ENCODE peak calls at places on chromosomes 5 and 9, in four cellular contexts. I is H1, F is sigmoid colon, A is IMR-90. M is an unnamed sample.

GRCh38 chr5:42636425-42636824 is 120.2 kb upstream of the CCDC152 start:
- DNase-seq in A (no peak), F (no peak), I (no peak), M (no peak)

GRCh38 chr5:69517763-69518212 is 25.2 kb downstream of the OCLN start:
- DNase-seq in A (peak; percentile 40), I (no peak), F (no peak), M (no peak)

GRCh38 chr9:82108881-82109280 is 120.3 kb downstream of the SPATA31D1 start:
- DNase-seq in F (no peak), A (peak; percentile 7), I (no peak), M (no peak)

GRCh38 chr9:133119461-133120342 is 1.3 kb downstream of the RALGDS start:
- DNase-seq in I (no peak), F (peak; percentile 79), A (peak; percentile 4), M (no peak)

GRCh38 chr9:135347461-135347860 is 132.1 kb upstream of the PPP1R26 start:
- DNase-seq in F (no peak), A (no peak), I (no peak), M (no peak)

GRCh38 chr9:115142090-115142489 is 24.1 kb upstream of the TNC start:
- DNase-seq in I (no peak), A (no peak), F (no peak), M (no peak)

GRCh38 chr5:157366741-157367684 is 93.0 kb upstream of the NIPAL4 start:
- DNase-seq in A (peak; percentile 84), I (no peak), F (peak; percentile 82), M (peak; percentile 54)

GRCh38 chr9:7710686-7711085 is 88.9 kb downstream of the DMAC1 start:
- DNase-seq in I (no peak), A (no peak), F (no peak), M (no peak)

GRCh38 chr5:5352675-5353074 is 69.8 kb upstream of the ICE1 start:
- DNase-seq in I (no peak), F (no peak), A (no peak), M (no peak)

GRCh38 chr5:176652136-176652535 is 4.9 kb downstream of the TSPAN17 start:
- DNase-seq in I (no peak), A (no peak), F (no peak), M (no peak)

GRCh38 chr9:111297061-111297824 is 32.8 kb downstream of the OR2K2 start:
- DNase-seq in F (no peak), I (no peak), A (peak; percentile 20), M (no peak)

GRCh38 chr5:57817924-57818323 is 335.3 kb upstream of the ACTBL2 start:
- DNase-seq in A (no peak), I (no peak), F (no peak), M (no peak)

GRCh38 chr5:37900692-37901091 is 60.9 kb upstream of the GDNF start:
- DNase-seq in I (no peak), A (peak; percentile 53), F (peak; percentile 67), M (no peak)

GRCh38 chr5:140575309-140575708 is 10.7 kb downstream of the SLC35A4 start:
- DNase-seq in A (peak; percentile 26), I (no peak), F (peak; percentile 79), M (no peak)

GRCh38 chr5:68169898-68170297 is 45.7 kb upstream of the PIK3R1 start:
- DNase-seq in I (no peak), A (no peak), F (peak; percentile 84), M (no peak)

GRCh38 chr5:137462816-137463520 is 36.2 kb downstream of the SPOCK1 start:
- DNase-seq in F (no peak), A (no peak), I (no peak), M (no peak)
- H3K27ac ChIP-seq in F (no peak overlapping the region), A (no peak overlapping the region), I (no peak overlapping the region), M (no peak overlapping the region)

GRCh38 chr9:4820172-4820571 is 27.4 kb downstream of the RCL1 start:
- DNase-seq in F (no peak), A (no peak), I (no peak), M (no peak)
- H3K9me3 ChIP-seq in F (no peaks in the 10 kb centered on the region), A (no peaks in the 10 kb centered on the region), I (no peaks in the 10 kb centered on the region), M (no peaks in the 10 kb centered on the region)

GRCh38 chr9:121348321-121348720 is 21.7 kb downstream of the STOM start:
- DNase-seq in A (peak; percentile 55), F (no peak), I (no peak), M (no peak)
- TF ChIP-seq CTCF in A (no peak), F (no peak), I (no peak), M (no peak)

GRCh38 chr9:121735065-121735791 is 83.8 kb downstream of the DAB2IP start:
- DNase-seq in I (peak; percentile 71), A (peak; percentile 80), F (no peak), M (no peak)
- H3K27ac ChIP-seq in I (no peak overlapping the region), A (peak overlapping the region; percentile 30), F (peak overlapping the region; percentile 94), M (peak overlapping the region; percentile 65)

GRCh38 chr5:50301756-50302155 is 139.3 kb downstream of the EMB start:
- DNase-seq in F (no peak), A (no peak), I (no peak), M (no peak)
- H3K9me3 ChIP-seq in F (no peaks in the 10 kb centered on the region), A (no peaks in the 10 kb centered on the region), I (peaks cover 32% of the 10 kb centered on the region), M (no peaks in the 10 kb centered on the region)

GRCh38 chr9:122092611-122093506 is at the start of gene TTLL11:
- DNase-seq in I (peak; percentile 95), A (peak; percentile 91), F (peak; percentile 99), M (peak; percentile 78)
- TF ChIP-seq CTCF in I (no peak), A (no peak), F (no peak), M (no peak)

GRCh38 chr5:113091622-113092021 is 115.0 kb downstream of the DCP2 start:
- DNase-seq in A (no peak), I (no peak), F (no peak), M (no peak)

GRCh38 chr5:113087994-113088519 is 111.5 kb downstream of the DCP2 start:
- DNase-seq in F (no peak), I (no peak), A (no peak), M (no peak)

GRCh38 chr5:113092683-113093082 is 116.1 kb downstream of the DCP2 start:
- DNase-seq in A (no peak), F (no peak), I (no peak), M (no peak)

GRCh38 chr5:113090336-113091106 is 113.9 kb downstream of the DCP2 start:
- DNase-seq in A (no peak), F (no peak), I (no peak), M (no peak)

GRCh38 chr5:113089653-113090335 is 113.2 kb downstream of the DCP2 start:
- DNase-seq in A (peak; percentile 54), F (no peak), I (no peak), M (no peak)
- H3K27ac ChIP-seq in A (no peak overlapping the region), F (no peak overlapping the region), I (no peak overlapping the region), M (no peak overlapping the region)

DNA sequence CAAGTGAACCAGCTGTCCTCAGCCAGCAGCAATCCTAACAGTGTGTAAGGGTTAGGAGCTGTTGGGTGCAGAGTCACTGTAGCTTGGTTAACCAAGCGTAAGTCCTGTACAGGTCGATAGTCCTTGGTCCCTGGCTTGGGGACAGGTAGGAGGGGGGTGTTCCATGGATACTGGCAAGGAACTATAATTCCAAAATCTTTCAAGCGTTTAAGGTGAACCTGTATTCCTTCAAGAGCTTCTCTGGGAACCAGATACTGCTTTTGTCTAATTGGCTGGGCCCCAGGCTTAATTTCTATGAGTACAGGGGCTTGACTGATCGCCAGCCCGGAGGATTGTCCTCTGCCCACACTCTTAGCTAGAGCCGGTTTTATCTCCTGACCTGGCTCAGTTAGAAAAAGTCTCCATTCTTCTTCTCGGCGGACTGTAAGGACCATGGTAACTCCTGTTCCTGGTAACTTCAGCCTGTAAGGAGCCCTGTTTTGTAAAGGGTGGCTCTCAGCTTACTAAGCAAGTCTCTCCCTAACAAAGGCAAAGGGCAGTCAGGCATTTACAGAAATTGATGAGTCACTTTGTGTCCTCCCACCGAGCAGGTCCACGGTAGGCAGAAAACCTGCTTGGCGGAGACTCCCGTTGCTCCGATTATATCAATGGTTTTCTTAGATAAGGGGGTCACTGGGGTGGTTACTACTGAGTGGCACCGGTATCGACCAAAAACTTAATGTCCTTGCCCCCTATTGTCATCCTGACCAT is 6.0 kb upstream of the ZNF354C start:
- DNase-seq in I (no peak), A (no peak), F (no peak), M (no peak)
- H3K9me3 ChIP-seq in I (peaks cover 38% of the 10 kb centered on the region), A (peaks cover 6% of the 10 kb centered on the region), F (no peaks in the 10 kb centered on the region), M (peaks cover 10% of the 10 kb centered on the region)

GRCh38 chr5:73498057-73498992 is at the start of gene BTF3:
- DNase-seq in F (peak; percentile 97), I (peak; percentile 89), A (peak; percentile 97), M (peak; percentile 92)

GRCh38 chr5:73495772-73496346 is 2.4 kb upstream of the BTF3 start:
- DNase-seq in A (no peak), I (no peak), F (no peak), M (no peak)

GRCh38 chr5:73499187-73499586 is 945 bp downstream of the BTF3 start:
- DNase-seq in A (no peak), F (no peak), I (no peak), M (no peak)

GRCh38 chr5:73497537-73498056 is 645 bp upstream of the BTF3 start:
- DNase-seq in F (no peak), A (no peak), I (no peak), M (no peak)

DNA sequence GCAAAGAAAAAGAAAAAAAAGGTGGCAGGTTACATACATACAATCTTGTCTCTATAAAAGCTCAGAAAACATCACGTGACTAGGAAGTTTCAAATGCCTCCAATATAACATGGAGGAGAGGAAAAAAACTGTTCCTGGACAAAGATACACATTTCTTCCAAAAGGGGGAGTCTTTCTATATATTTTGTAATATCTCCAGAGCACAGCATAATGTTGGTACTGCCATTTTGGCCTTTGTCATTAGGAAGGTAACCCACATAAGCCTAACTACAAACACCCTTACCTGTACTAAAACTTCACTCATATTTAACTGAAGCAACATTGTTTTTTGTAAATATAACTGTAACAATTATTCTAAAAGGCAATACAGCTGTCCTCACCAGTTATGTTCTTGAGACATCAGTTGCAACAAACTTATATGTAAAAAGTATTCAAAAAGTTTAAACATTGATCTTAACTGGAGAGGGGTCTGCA is 1.2 kb upstream of the BTF3 start:
- DNase-seq in I (no peak), F (no peak), A (peak; percentile 72), M (peak; percentile 16)
- TF ChIP-seq CTCF in I (peak; percentile 17), F (no peak), A (peak; percentile 57), M (peak; percentile 42)

GRCh38 chr9:137461663-137462395 is 2.7 kb upstream of the NSMF start:
- DNase-seq in A (no peak), F (peak; percentile 73), I (peak; percentile 89), M (no peak)
- H3K27ac ChIP-seq in A (no peak overlapping the region), F (no peak overlapping the region), I (no peak overlapping the region), M (no peak overlapping the region)

M was measured in AG04450.